ENCODE peak calls at places on chromosomes 3 and 15, in six cellular contexts. Q is anterior cingulate cortex; F is cerebellum; K is stimulated activated CD4-positive, alpha-beta T cell treated with anti-CD3 and anti-CD28 coated beads, Interleukin-1b, Interleukin-23, amount 100 ng/mL, for 24 hours; V is activated naive CD8-positive, alpha-beta T cell treated with anti-CD3 and anti-CD28 coated beads, Interleukin-2, amount 50 U/mL, for 24 hours; Z is kidney epithelial cell. I is an unnamed sample.

GRCh38 chr15:74624020-74624602 is 8.5 kb downstream of the CLK3 start:
- DNase-seq in Z (no peak), K (no peak), Q (no peak), V (no peak), F (no peak), I (no peak)

GRCh38 chr3:162166543-162166942 is 669.9 kb downstream of the OTOL1 start:
- DNase-seq in K (no peak), Z (no peak), F (no peak), Q (no peak), V (no peak), I (no peak)

GRCh38 chr15:68400066-68400456 is 31.9 kb downstream of the ITGA11 start:
- DNase-seq in Z (no peak), K (no peak), V (no peak), F (no peak), Q (no peak), I (no peak)

GRCh38 chr3:72907131-72907697 is 19.4 kb downstream of the GXYLT2 start:
- DNase-seq in Q (no peak), K (no peak), F (no peak), Z (no peak), V (no peak), I (no peak)

GRCh38 chr3:102032491-102033383 is 183.4 kb downstream of the NFKBIZ start:
- DNase-seq in F (no peak), K (no peak), V (no peak), Q (no peak), Z (no peak), I (no peak)

GRCh38 chr3:66133050-66133757 is 87.6 kb upstream of the SLC25A26 start:
- DNase-seq in K (no peak), Z (no peak), Q (no peak), F (no peak), V (no peak), I (no peak)

GRCh38 chr15:40754574-40754882 is 526 bp downstream of the RMDN3 start:
- DNase-seq in K (no peak), Z (no peak), F (peak), Q (no peak), V (no peak), I (peak)

GRCh38 chr15:23447107-23447500 is at the start of gene GOLGA6L2:
- DNase-seq in Q (no peak), V (no peak), F (no peak), Z (no peak), K (no peak), I (peak)

GRCh38 chr3:179760944-179761343 is 108.1 kb downstream of the USP13 start:
- DNase-seq in Q (no peak), V (no peak), F (no peak), K (no peak), Z (no peak), I (peak)

GRCh38 chr15:91860498-91860897 is 7.0 kb downstream of the SLCO3A1 start:
- DNase-seq in Q (no peak), K (no peak), F (peak), V (no peak), Z (no peak), I (no peak)

GRCh38 chr3:13452490-13453335 is 27.4 kb upstream of the HDAC11 start:
- DNase-seq in K (no peak), Z (no peak), F (peak), V (peak), Q (no peak), I (peak)

GRCh38 chr3:29064085-29064484 is 216.8 kb upstream of the RBMS3 start:
- DNase-seq in Z (no peak), V (no peak), K (no peak), F (no peak), Q (no peak), I (no peak)

GRCh38 chr3:139119331-139120025 is 74.8 kb upstream of the PRR23C start:
- DNase-seq in V (no peak), F (no peak), Z (no peak), K (no peak), Q (no peak), I (no peak)

GRCh38 chr3:171677706-171678105 is 132.6 kb downstream of the PLD1 start:
- DNase-seq in F (no peak), V (no peak), Z (no peak), K (no peak), Q (no peak), I (no peak)

GRCh38 chr3:143731776-143732175 is 116.5 kb downstream of the SLC9A9 start:
- DNase-seq in F (peak), Q (no peak), Z (no peak), K (no peak), V (no peak), I (no peak)

GRCh38 chr3:105613120-105613519 is 246.4 kb downstream of the ALCAM start:
- DNase-seq in F (no peak), Q (no peak), V (no peak), Z (no peak), K (no peak), I (no peak)

GRCh38 chr15:31207246-31207645 is 105.7 kb upstream of the TRPM1 start:
- DNase-seq in Q (no peak), Z (no peak), F (no peak), V (no peak), K (no peak), I (no peak)

GRCh38 chr3:127630811-127631714 is 2.1 kb downstream of the PODXL2 start:
- DNase-seq in Q (no peak), Z (no peak), F (no peak), V (no peak), K (no peak), I (no peak)